ENCODE peak calls at places on chromosomes 3 and 15, in four cellular contexts. One of them, this sample, is unnamed.

GRCh38 chr3:16056210-16056607 is 118.3 kb upstream of the GALNT15 start:
- DNase-seq in NCI-H446: no peak
- DNase-seq in transverse colon: peak; percentile 27
- DNase-seq in AG09319: no peak
- DNase-seq in this sample: no peak

GRCh38 chr3:175837962-175838361 is 978.8 kb downstream of the NAALADL2 start:
- DNase-seq in transverse colon: no peak
- DNase-seq in AG09319: no peak
- DNase-seq in NCI-H446: no peak
- DNase-seq in this sample: no peak

GRCh38 chr15:25711164-25711563 is 152.0 kb downstream of the ATP10A start:
- DNase-seq in AG09319: no peak
- DNase-seq in transverse colon: no peak
- DNase-seq in NCI-H446: no peak
- DNase-seq in this sample: no peak

GRCh38 chr15:77012868-77013267 is 17.9 kb downstream of the PSTPIP1 start:
- DNase-seq in transverse colon: peak; percentile 35
- DNase-seq in AG09319: no peak
- DNase-seq in NCI-H446: no peak
- DNase-seq in this sample: no peak

GRCh38 chr15:62107561-62108110 is 40.9 kb downstream of the C2CD4A start:
- DNase-seq in transverse colon: no peak
- DNase-seq in AG09319: no peak
- DNase-seq in NCI-H446: no peak
- DNase-seq in this sample: no peak

GRCh38 chr3:112803472-112803871 is 43.2 kb downstream of the CD200R1L start:
- DNase-seq in NCI-H446: no peak
- DNase-seq in transverse colon: no peak
- DNase-seq in AG09319: no peak
- DNase-seq in this sample: no peak

GRCh38 chr15:65908876-65909275 is 39.6 kb downstream of the RAB11A start:
- DNase-seq in NCI-H446: no peak
- DNase-seq in transverse colon: no peak
- DNase-seq in AG09319: no peak
- DNase-seq in this sample: no peak

GRCh38 chr3:123595396-123595795 is 10.5 kb upstream of the HACD2 start:
- DNase-seq in NCI-H446: peak; percentile 38
- DNase-seq in transverse colon: no peak
- DNase-seq in AG09319: no peak
- DNase-seq in this sample: no peak

GRCh38 chr15:96345560-96346389 is 15.3 kb downstream of the NR2F2 start:
- DNase-seq in NCI-H446: peak; percentile 33
- DNase-seq in AG09319: no peak
- DNase-seq in transverse colon: no peak
- DNase-seq in this sample: no peak

GRCh38 chr15:75228787-75229186 is 27.1 kb downstream of the C15orf39 start:
- DNase-seq in NCI-H446: no peak
- DNase-seq in transverse colon: no peak
- DNase-seq in AG09319: no peak
- DNase-seq in this sample: no peak

GRCh38 chr15:41942886-41943285 is 29.5 kb downstream of the EHD4 start:
- DNase-seq in AG09319: no peak
- DNase-seq in transverse colon: no peak
- DNase-seq in NCI-H446: no peak
- DNase-seq in this sample: no peak

GRCh38 chr3:116238863-116239262 is 206.4 kb downstream of the LSAMP start:
- DNase-seq in AG09319: no peak
- DNase-seq in NCI-H446: no peak
- DNase-seq in transverse colon: no peak
- DNase-seq in this sample: no peak

GRCh38 chr3:187808466-187809291 is 63.4 kb upstream of the BCL6 start:
- DNase-seq in transverse colon: peak; percentile 48
- DNase-seq in AG09319: no peak
- DNase-seq in NCI-H446: no peak
- DNase-seq in this sample: no peak

GRCh38 chr3:184259878-184260570 is 1.3 kb downstream of the CAMK2N2 start:
- DNase-seq in transverse colon: peak; percentile 19
- DNase-seq in AG09319: no peak
- DNase-seq in NCI-H446: no peak
- DNase-seq in this sample: no peak

GRCh38 chr3:193814166-193814565 is 221.2 kb downstream of the OPA1 start:
- DNase-seq in NCI-H446: no peak
- DNase-seq in transverse colon: no peak
- DNase-seq in AG09319: no peak
- DNase-seq in this sample: no peak

GRCh38 chr15:90402230-90402629 is 14.2 kb downstream of the IQGAP1 start:
- DNase-seq in NCI-H446: peak; percentile 49
- DNase-seq in AG09319: peak; percentile 59
- DNase-seq in transverse colon: no peak
- DNase-seq in this sample: peak; percentile 75

GRCh38 chr3:16873872-16874271 is 10.9 kb upstream of the PLCL2 start:
- DNase-seq in transverse colon: no peak
- DNase-seq in AG09319: no peak
- DNase-seq in NCI-H446: no peak
- DNase-seq in this sample: no peak

GRCh38 chr3:72487078-72487765 is 361.0 kb downstream of the SHQ1 start:
- DNase-seq in AG09319: peak; percentile 66
- DNase-seq in NCI-H446: no peak
- DNase-seq in transverse colon: peak; percentile 72
- DNase-seq in this sample: peak; percentile 72

GRCh38 chr3:64918989-64919388 is 231.2 kb upstream of the ADAMTS9 start:
- DNase-seq in AG09319: no peak
- DNase-seq in transverse colon: no peak
- DNase-seq in NCI-H446: no peak
- DNase-seq in this sample: no peak